ENCODE peak calls at places on chromosomes 2 and 18, in ten cellular contexts. One of them, this sample, is unnamed.
A peak's percentile ranks its signal among the peaks of the same experiment; 100 is the strongest.

GRCh38 chr2:72973566-72974435 is 56.5 kb downstream of the EMX1 start:
- DNase-seq in T-helper 2 cell: peak; percentile 16
- DNase-seq in KG1: peak; percentile 9
- DNase-seq in activated gamma-delta T cell treated with Interleukin-2 at 50 U/mL for 16 hours: no peak
- DNase-seq in GOT3: no peak
- DNase-seq in globus pallidus: peak; percentile 18
- DNase-seq in NCI-H2171 treated with DMSO at 0.1 percent for 48 hours: peak; percentile 78
- DNase-seq in fibroblast of lung: peak; percentile 27
- DNase-seq in neuronal stem cell: peak; percentile 60
- DNase-seq in MM.1S: peak; percentile 49
- DNase-seq in this sample: peak; percentile 9

GRCh38 chr2:153890572-153890971 is 18.9 kb downstream of the GALNT13 start:
- DNase-seq in T-helper 2 cell: no peak
- DNase-seq in KG1: no peak
- DNase-seq in activated gamma-delta T cell treated with Interleukin-2 at 50 U/mL for 16 hours: no peak
- DNase-seq in GOT3: no peak
- DNase-seq in globus pallidus: no peak
- DNase-seq in NCI-H2171 treated with DMSO at 0.1 percent for 48 hours: no peak
- DNase-seq in fibroblast of lung: no peak
- DNase-seq in neuronal stem cell: no peak
- DNase-seq in MM.1S: no peak
- DNase-seq in this sample: no peak

GRCh38 chr18:63161728-63162195 is 157.8 kb downstream of the BCL2 start:
- DNase-seq in T-helper 2 cell: peak; percentile 68
- DNase-seq in KG1: no peak
- DNase-seq in activated gamma-delta T cell treated with Interleukin-2 at 50 U/mL for 16 hours: peak; percentile 74
- DNase-seq in GOT3: no peak
- DNase-seq in globus pallidus: no peak
- DNase-seq in NCI-H2171 treated with DMSO at 0.1 percent for 48 hours: no peak
- DNase-seq in fibroblast of lung: peak; percentile 94
- DNase-seq in neuronal stem cell: no peak
- DNase-seq in MM.1S: peak; percentile 90
- DNase-seq in this sample: peak; percentile 93

GRCh38 chr2:144217853-144218633 is 301.9 kb downstream of the ZEB2 start:
- DNase-seq in T-helper 2 cell: no peak
- DNase-seq in KG1: no peak
- DNase-seq in activated gamma-delta T cell treated with Interleukin-2 at 50 U/mL for 16 hours: no peak
- DNase-seq in GOT3: no peak
- DNase-seq in globus pallidus: no peak
- DNase-seq in NCI-H2171 treated with DMSO at 0.1 percent for 48 hours: no peak
- DNase-seq in fibroblast of lung: peak; percentile 30
- DNase-seq in neuronal stem cell: no peak
- DNase-seq in MM.1S: no peak
- DNase-seq in this sample: peak; percentile 10

GRCh38 chr2:109446531-109447131 is 167.1 kb downstream of the SEPTIN10 start:
- DNase-seq in T-helper 2 cell: no peak
- DNase-seq in KG1: no peak
- DNase-seq in activated gamma-delta T cell treated with Interleukin-2 at 50 U/mL for 16 hours: no peak
- DNase-seq in GOT3: no peak
- DNase-seq in globus pallidus: no peak
- DNase-seq in NCI-H2171 treated with DMSO at 0.1 percent for 48 hours: no peak
- DNase-seq in fibroblast of lung: no peak
- DNase-seq in neuronal stem cell: no peak
- DNase-seq in MM.1S: no peak
- DNase-seq in this sample: peak; percentile 36

GRCh38 chr18:3246636-3247242 is 862 bp upstream of the MYL12A start:
- DNase-seq in T-helper 2 cell: no peak
- DNase-seq in KG1: no peak
- DNase-seq in activated gamma-delta T cell treated with Interleukin-2 at 50 U/mL for 16 hours: peak; percentile 22
- DNase-seq in GOT3: no peak
- DNase-seq in globus pallidus: peak; percentile 61
- DNase-seq in NCI-H2171 treated with DMSO at 0.1 percent for 48 hours: no peak
- DNase-seq in fibroblast of lung: no peak
- DNase-seq in neuronal stem cell: no peak
- DNase-seq in MM.1S: peak; percentile 27
- DNase-seq in this sample: no peak

GRCh38 chr18:61957801-61958516 is 65.2 kb upstream of the RNF152 start:
- DNase-seq in T-helper 2 cell: no peak
- DNase-seq in KG1: no peak
- DNase-seq in activated gamma-delta T cell treated with Interleukin-2 at 50 U/mL for 16 hours: no peak
- DNase-seq in GOT3: no peak
- DNase-seq in globus pallidus: no peak
- DNase-seq in NCI-H2171 treated with DMSO at 0.1 percent for 48 hours: no peak
- DNase-seq in fibroblast of lung: peak; percentile 47
- DNase-seq in neuronal stem cell: no peak
- DNase-seq in MM.1S: no peak
- DNase-seq in this sample: peak; percentile 23

GRCh38 chr2:47313141-47313691 is 89.7 kb upstream of the MSH2 start:
- DNase-seq in T-helper 2 cell: no peak
- DNase-seq in KG1: no peak
- DNase-seq in activated gamma-delta T cell treated with Interleukin-2 at 50 U/mL for 16 hours: no peak
- DNase-seq in GOT3: no peak
- DNase-seq in globus pallidus: no peak
- DNase-seq in NCI-H2171 treated with DMSO at 0.1 percent for 48 hours: peak; percentile 75
- DNase-seq in fibroblast of lung: no peak
- DNase-seq in neuronal stem cell: no peak
- DNase-seq in MM.1S: no peak
- DNase-seq in this sample: peak; percentile 38

GRCh38 chr2:14514001-14514400 is 118.5 kb upstream of the LRATD1 start:
- DNase-seq in T-helper 2 cell: no peak
- DNase-seq in KG1: no peak
- DNase-seq in activated gamma-delta T cell treated with Interleukin-2 at 50 U/mL for 16 hours: no peak
- DNase-seq in GOT3: no peak
- DNase-seq in globus pallidus: no peak
- DNase-seq in NCI-H2171 treated with DMSO at 0.1 percent for 48 hours: no peak
- DNase-seq in fibroblast of lung: no peak
- DNase-seq in neuronal stem cell: no peak
- DNase-seq in MM.1S: no peak
- DNase-seq in this sample: no peak

GRCh38 chr2:51782874-51783765 is 751.2 kb upstream of the NRXN1 start:
- DNase-seq in T-helper 2 cell: no peak
- DNase-seq in KG1: no peak
- DNase-seq in activated gamma-delta T cell treated with Interleukin-2 at 50 U/mL for 16 hours: no peak
- DNase-seq in GOT3: no peak
- DNase-seq in globus pallidus: no peak
- DNase-seq in NCI-H2171 treated with DMSO at 0.1 percent for 48 hours: peak; percentile 73
- DNase-seq in fibroblast of lung: peak; percentile 58
- DNase-seq in neuronal stem cell: no peak
- DNase-seq in MM.1S: peak; percentile 83
- DNase-seq in this sample: peak; percentile 36

GRCh38 chr2:32901313-32901712 is 45.4 kb upstream of the LTBP1 start:
- DNase-seq in T-helper 2 cell: no peak
- DNase-seq in KG1: no peak
- DNase-seq in activated gamma-delta T cell treated with Interleukin-2 at 50 U/mL for 16 hours: no peak
- DNase-seq in GOT3: no peak
- DNase-seq in globus pallidus: no peak
- DNase-seq in NCI-H2171 treated with DMSO at 0.1 percent for 48 hours: no peak
- DNase-seq in fibroblast of lung: no peak
- DNase-seq in neuronal stem cell: no peak
- DNase-seq in MM.1S: no peak
- DNase-seq in this sample: no peak

GRCh38 chr18:38940475-38940862 is 1374.9 kb upstream of the CELF4 start:
- DNase-seq in T-helper 2 cell: no peak
- DNase-seq in KG1: no peak
- DNase-seq in activated gamma-delta T cell treated with Interleukin-2 at 50 U/mL for 16 hours: no peak
- DNase-seq in GOT3: no peak
- DNase-seq in globus pallidus: no peak
- DNase-seq in NCI-H2171 treated with DMSO at 0.1 percent for 48 hours: no peak
- DNase-seq in fibroblast of lung: no peak
- DNase-seq in neuronal stem cell: no peak
- DNase-seq in MM.1S: no peak
- DNase-seq in this sample: no peak

GRCh38 chr2:224027070-224027469 is 12.0 kb downstream of the SERPINE2 start:
- DNase-seq in T-helper 2 cell: no peak
- DNase-seq in KG1: no peak
- DNase-seq in activated gamma-delta T cell treated with Interleukin-2 at 50 U/mL for 16 hours: no peak
- DNase-seq in GOT3: no peak
- DNase-seq in globus pallidus: no peak
- DNase-seq in NCI-H2171 treated with DMSO at 0.1 percent for 48 hours: no peak
- DNase-seq in fibroblast of lung: no peak
- DNase-seq in neuronal stem cell: peak; percentile 15
- DNase-seq in MM.1S: no peak
- DNase-seq in this sample: no peak

GRCh38 chr2:139864821-139865302 is 1084.7 kb upstream of the NXPH2 start:
- DNase-seq in T-helper 2 cell: no peak
- DNase-seq in KG1: no peak
- DNase-seq in activated gamma-delta T cell treated with Interleukin-2 at 50 U/mL for 16 hours: no peak
- DNase-seq in GOT3: no peak
- DNase-seq in globus pallidus: no peak
- DNase-seq in NCI-H2171 treated with DMSO at 0.1 percent for 48 hours: peak; percentile 25
- DNase-seq in fibroblast of lung: peak; percentile 0
- DNase-seq in neuronal stem cell: no peak
- DNase-seq in MM.1S: no peak
- DNase-seq in this sample: no peak

GRCh38 chr2:190486037-190486623 is 48.4 kb downstream of the NEMP2 start:
- DNase-seq in T-helper 2 cell: no peak
- DNase-seq in KG1: no peak
- DNase-seq in activated gamma-delta T cell treated with Interleukin-2 at 50 U/mL for 16 hours: no peak
- DNase-seq in GOT3: no peak
- DNase-seq in globus pallidus: no peak
- DNase-seq in NCI-H2171 treated with DMSO at 0.1 percent for 48 hours: no peak
- DNase-seq in fibroblast of lung: no peak
- DNase-seq in neuronal stem cell: no peak
- DNase-seq in MM.1S: no peak
- DNase-seq in this sample: no peak

GRCh38 chr2:51247252-51247651 is 215.3 kb upstream of the NRXN1 start:
- DNase-seq in T-helper 2 cell: no peak
- DNase-seq in KG1: peak; percentile 21
- DNase-seq in activated gamma-delta T cell treated with Interleukin-2 at 50 U/mL for 16 hours: no peak
- DNase-seq in GOT3: no peak
- DNase-seq in globus pallidus: no peak
- DNase-seq in NCI-H2171 treated with DMSO at 0.1 percent for 48 hours: no peak
- DNase-seq in fibroblast of lung: peak; percentile 35
- DNase-seq in neuronal stem cell: no peak
- DNase-seq in MM.1S: no peak
- DNase-seq in this sample: peak; percentile 24

GRCh38 chr2:107776333-107776732 is 50.4 kb upstream of the RGPD4 start:
- DNase-seq in T-helper 2 cell: no peak
- DNase-seq in KG1: no peak
- DNase-seq in activated gamma-delta T cell treated with Interleukin-2 at 50 U/mL for 16 hours: no peak
- DNase-seq in GOT3: no peak
- DNase-seq in globus pallidus: no peak
- DNase-seq in NCI-H2171 treated with DMSO at 0.1 percent for 48 hours: no peak
- DNase-seq in fibroblast of lung: no peak
- DNase-seq in neuronal stem cell: no peak
- DNase-seq in MM.1S: no peak
- DNase-seq in this sample: no peak

GRCh38 chr2:160484859-160485520 is 8.6 kb downstream of the RBMS1 start:
- DNase-seq in T-helper 2 cell: no peak
- DNase-seq in KG1: no peak
- DNase-seq in activated gamma-delta T cell treated with Interleukin-2 at 50 U/mL for 16 hours: no peak
- DNase-seq in GOT3: no peak
- DNase-seq in globus pallidus: no peak
- DNase-seq in NCI-H2171 treated with DMSO at 0.1 percent for 48 hours: no peak
- DNase-seq in fibroblast of lung: no peak
- DNase-seq in neuronal stem cell: no peak
- DNase-seq in MM.1S: no peak
- DNase-seq in this sample: no peak

GRCh38 chr2:76711490-76711889 is 810.7 kb downstream of the LRRTM4 start:
- DNase-seq in T-helper 2 cell: no peak
- DNase-seq in KG1: no peak
- DNase-seq in activated gamma-delta T cell treated with Interleukin-2 at 50 U/mL for 16 hours: no peak
- DNase-seq in GOT3: no peak
- DNase-seq in globus pallidus: no peak
- DNase-seq in NCI-H2171 treated with DMSO at 0.1 percent for 48 hours: peak; percentile 13
- DNase-seq in fibroblast of lung: no peak
- DNase-seq in neuronal stem cell: no peak
- DNase-seq in MM.1S: no peak
- DNase-seq in this sample: no peak

GRCh38 chr18:76376668-76377358 is 118.2 kb downstream of the ZNF516 start:
- DNase-seq in T-helper 2 cell: no peak
- DNase-seq in KG1: no peak
- DNase-seq in activated gamma-delta T cell treated with Interleukin-2 at 50 U/mL for 16 hours: no peak
- DNase-seq in GOT3: no peak
- DNase-seq in globus pallidus: no peak
- DNase-seq in NCI-H2171 treated with DMSO at 0.1 percent for 48 hours: no peak
- DNase-seq in fibroblast of lung: no peak
- DNase-seq in neuronal stem cell: no peak
- DNase-seq in MM.1S: no peak
- DNase-seq in this sample: no peak

GRCh38 chr2:113894156-113894743 is 4.4 kb downstream of the ACTR3 start:
- DNase-seq in T-helper 2 cell: no peak
- DNase-seq in KG1: no peak
- DNase-seq in activated gamma-delta T cell treated with Interleukin-2 at 50 U/mL for 16 hours: no peak
- DNase-seq in GOT3: no peak
- DNase-seq in globus pallidus: no peak
- DNase-seq in NCI-H2171 treated with DMSO at 0.1 percent for 48 hours: no peak
- DNase-seq in fibroblast of lung: peak; percentile 95
- DNase-seq in neuronal stem cell: no peak
- DNase-seq in MM.1S: no peak
- DNase-seq in this sample: peak; percentile 94

GRCh38 chr18:35778850-35779634 is 193.4 kb upstream of the RMP24 start:
- DNase-seq in T-helper 2 cell: no peak
- DNase-seq in KG1: no peak
- DNase-seq in activated gamma-delta T cell treated with Interleukin-2 at 50 U/mL for 16 hours: no peak
- DNase-seq in GOT3: no peak
- DNase-seq in globus pallidus: no peak
- DNase-seq in NCI-H2171 treated with DMSO at 0.1 percent for 48 hours: no peak
- DNase-seq in fibroblast of lung: no peak
- DNase-seq in neuronal stem cell: no peak
- DNase-seq in MM.1S: no peak
- DNase-seq in this sample: no peak

GRCh38 chr2:138023298-138023697 is 59.0 kb downstream of the HNMT start:
- DNase-seq in T-helper 2 cell: no peak
- DNase-seq in KG1: no peak
- DNase-seq in activated gamma-delta T cell treated with Interleukin-2 at 50 U/mL for 16 hours: no peak
- DNase-seq in GOT3: no peak
- DNase-seq in globus pallidus: no peak
- DNase-seq in NCI-H2171 treated with DMSO at 0.1 percent for 48 hours: no peak
- DNase-seq in fibroblast of lung: peak; percentile 79
- DNase-seq in neuronal stem cell: no peak
- DNase-seq in MM.1S: no peak
- DNase-seq in this sample: peak; percentile 78

GRCh38 chr18:48319796-48320638 is 89.2 kb downstream of the ZBTB7C start:
- DNase-seq in T-helper 2 cell: no peak
- DNase-seq in KG1: no peak
- DNase-seq in activated gamma-delta T cell treated with Interleukin-2 at 50 U/mL for 16 hours: no peak
- DNase-seq in GOT3: no peak
- DNase-seq in globus pallidus: no peak
- DNase-seq in NCI-H2171 treated with DMSO at 0.1 percent for 48 hours: no peak
- DNase-seq in fibroblast of lung: peak; percentile 67
- DNase-seq in neuronal stem cell: no peak
- DNase-seq in MM.1S: no peak
- DNase-seq in this sample: peak; percentile 57

GRCh38 chr2:101698419-101699190 is 1.1 kb downstream of the MAP4K4 start:
- DNase-seq in T-helper 2 cell: no peak
- DNase-seq in KG1: peak; percentile 15
- DNase-seq in activated gamma-delta T cell treated with Interleukin-2 at 50 U/mL for 16 hours: no peak
- DNase-seq in GOT3: no peak
- DNase-seq in globus pallidus: no peak
- DNase-seq in NCI-H2171 treated with DMSO at 0.1 percent for 48 hours: peak; percentile 53
- DNase-seq in fibroblast of lung: peak; percentile 45
- DNase-seq in neuronal stem cell: no peak
- DNase-seq in MM.1S: no peak
- DNase-seq in this sample: peak; percentile 23

GRCh38 chr2:215171151-215171550 is 32.7 kb upstream of the ABCA12 start:
- DNase-seq in T-helper 2 cell: no peak
- DNase-seq in KG1: no peak
- DNase-seq in activated gamma-delta T cell treated with Interleukin-2 at 50 U/mL for 16 hours: no peak
- DNase-seq in GOT3: no peak
- DNase-seq in globus pallidus: no peak
- DNase-seq in NCI-H2171 treated with DMSO at 0.1 percent for 48 hours: no peak
- DNase-seq in fibroblast of lung: peak; percentile 44
- DNase-seq in neuronal stem cell: no peak
- DNase-seq in MM.1S: peak; percentile 66
- DNase-seq in this sample: peak; percentile 23

GRCh38 chr2:235670974-235671787 is 177.3 kb downstream of the AGAP1 start:
- DNase-seq in T-helper 2 cell: no peak
- DNase-seq in KG1: no peak
- DNase-seq in activated gamma-delta T cell treated with Interleukin-2 at 50 U/mL for 16 hours: no peak
- DNase-seq in GOT3: no peak
- DNase-seq in globus pallidus: no peak
- DNase-seq in NCI-H2171 treated with DMSO at 0.1 percent for 48 hours: peak; percentile 73
- DNase-seq in fibroblast of lung: no peak
- DNase-seq in neuronal stem cell: no peak
- DNase-seq in MM.1S: no peak
- DNase-seq in this sample: no peak

GRCh38 chr18:79439201-79440023 is 43.7 kb downstream of the NFATC1 start:
- DNase-seq in T-helper 2 cell: peak; percentile 13
- DNase-seq in KG1: no peak
- DNase-seq in activated gamma-delta T cell treated with Interleukin-2 at 50 U/mL for 16 hours: no peak
- DNase-seq in GOT3: no peak
- DNase-seq in globus pallidus: no peak
- DNase-seq in NCI-H2171 treated with DMSO at 0.1 percent for 48 hours: no peak
- DNase-seq in fibroblast of lung: peak; percentile 71
- DNase-seq in neuronal stem cell: no peak
- DNase-seq in MM.1S: no peak
- DNase-seq in this sample: peak; percentile 70

This sample was measured in astrocyte.